ENCODE peak calls at places on chromosomes 1 and 21, in seven cellular contexts. L is nucleus accumbens; N is naive B cell; E is neural progenitor cell; Z is Caki2; P is GF-D8; X is effector CD4-positive, alpha-beta T cell. B is an unnamed sample.
A peak's percentile ranks its signal among the peaks of the same experiment; 100 is the strongest.

GRCh38 chr1:178540204-178540603 is 27.3 kb downstream of the TEX35 start:
- DNase-seq in Z (no peak), P (no peak), E (no peak), L (no peak), X (no peak), N (no peak), B (no peak)

GRCh38 chr1:42312576-42313212 is 22.3 kb downstream of the FOXJ3 start:
- DNase-seq in N (no peak), L (no peak), X (no peak), Z (no peak), E (no peak), P (no peak), B (no peak)

GRCh38 chr1:226548281-226549093 is at the start of gene STUM:
- DNase-seq in N (peak; percentile 21), L (no peak), Z (no peak), X (no peak), E (peak; percentile 81), P (no peak), B (peak; percentile 22)

GRCh38 chr21:38448619-38449186 is 49.6 kb downstream of the ERG start:
- DNase-seq in X (no peak), E (peak; percentile 86), N (no peak), L (no peak), Z (no peak), P (no peak), B (no peak)

GRCh38 chr1:7267493-7267892 is 482.2 kb downstream of the CAMTA1 start:
- DNase-seq in N (no peak), E (no peak), Z (peak; percentile 46), X (no peak), L (no peak), P (no peak), B (no peak)

GRCh38 chr1:225851810-225852209 is 30.4 kb downstream of the TMEM63A start:
- DNase-seq in E (no peak), L (no peak), N (peak; percentile 54), Z (no peak), X (no peak), P (peak; percentile 27), B (no peak)

GRCh38 chr1:201119206-201119814 is 7.1 kb upstream of the CACNA1S start:
- DNase-seq in P (no peak), E (peak; percentile 79), N (no peak), Z (no peak), X (peak; percentile 35), L (no peak), B (peak; percentile 66)

GRCh38 chr1:242240691-242241090 is 241.8 kb upstream of the MAP1LC3C start:
- DNase-seq in Z (no peak), N (no peak), X (no peak), P (no peak), E (no peak), L (no peak), B (peak; percentile 80)

GRCh38 chr1:82227286-82227685 is 426.6 kb downstream of the ADGRL2 start:
- DNase-seq in E (no peak), P (no peak), N (no peak), Z (no peak), L (no peak), X (no peak), B (no peak)

GRCh38 chr1:199522338-199522737 is 505.2 kb upstream of the NR5A2 start:
- DNase-seq in Z (no peak), P (no peak), L (no peak), E (no peak), X (no peak), N (no peak), B (no peak)

GRCh38 chr1:914891-915280 is 8.8 kb upstream of the SAMD11 start:
- DNase-seq in E (no peak), X (no peak), P (no peak), N (no peak), L (no peak), Z (no peak), B (peak; percentile 0)

GRCh38 chr1:169999357-169999756 is 75.1 kb downstream of the KIFAP3 start:
- DNase-seq in L (no peak), Z (peak; percentile 97), E (no peak), P (no peak), X (no peak), N (no peak), B (peak; percentile 68)

GRCh38 chr1:204435886-204436271 is 24.3 kb upstream of the PPP1R15B start:
- DNase-seq in E (no peak), X (no peak), P (no peak), L (no peak), N (no peak), Z (no peak), B (no peak)

GRCh38 chr1:79982218-79982617 is 975.7 kb upstream of the ADGRL4 start:
- DNase-seq in E (no peak), N (no peak), L (no peak), P (no peak), X (no peak), Z (no peak), B (no peak)

GRCh38 chr21:42567861-42568260 is 54.2 kb downstream of the SLC37A1 start:
- DNase-seq in L (no peak), P (no peak), E (no peak), N (no peak), X (no peak), Z (no peak), B (no peak)

GRCh38 chr1:16145988-16146887 is 9.6 kb downstream of the EPHA2 start:
- DNase-seq in E (peak; percentile 90), N (no peak), X (no peak), Z (peak; percentile 83), P (no peak), L (no peak), B (peak; percentile 71)

GRCh38 chr1:215228193-215228592 is 145.7 kb downstream of the KCNK2 start:
- DNase-seq in P (no peak), N (no peak), X (no peak), Z (no peak), E (no peak), L (no peak), B (no peak)

GRCh38 chr1:32612189-32612881 is 38.0 kb downstream of the ZBTB8OS start:
- DNase-seq in N (peak; percentile 38), P (no peak), E (peak; percentile 91), L (peak; percentile 50), Z (peak; percentile 79), X (peak; percentile 14), B (peak; percentile 89)

GRCh38 chr1:10640079-10640578 is 156.3 kb downstream of the CASZ1 start:
- DNase-seq in L (no peak), N (no peak), P (no peak), Z (no peak), E (peak; percentile 36), X (no peak), B (no peak)

GRCh38 chr1:61638296-61638695 is 86.6 kb downstream of the TM2D1 start:
- DNase-seq in N (no peak), X (no peak), L (no peak), P (no peak), E (no peak), Z (no peak), B (no peak)

GRCh38 chr1:9294440-9294773 is 1.7 kb downstream of the SPSB1 start:
- DNase-seq in Z (peak; percentile 71), X (no peak), N (no peak), L (no peak), P (no peak), E (no peak), B (no peak)

GRCh38 chr1:162548170-162548569 is 13.4 kb upstream of the UAP1 start:
- DNase-seq in X (no peak), E (no peak), N (no peak), L (no peak), Z (no peak), P (no peak), B (no peak)

GRCh38 chr1:5830771-5831599 is 161.2 kb downstream of the NPHP4 start:
- DNase-seq in X (no peak), P (no peak), L (no peak), Z (no peak), E (peak; percentile 90), N (no peak), B (no peak)

GRCh38 chr21:16013570-16013969 is 283.8 kb downstream of the USP25 start:
- DNase-seq in E (no peak), Z (no peak), X (no peak), L (no peak), N (no peak), P (no peak), B (no peak)

GRCh38 chr1:214305164-214305751 is 24.3 kb downstream of the SMYD2 start:
- DNase-seq in E (no peak), L (no peak), Z (no peak), N (no peak), P (no peak), X (no peak), B (no peak)

GRCh38 chr21:36079010-36079649 is 9.3 kb downstream of the CBR1 start:
- DNase-seq in Z (no peak), X (no peak), N (peak; percentile 37), P (peak; percentile 28), L (no peak), E (no peak), B (no peak)

GRCh38 chr1:10653370-10654125 is 142.9 kb downstream of the CASZ1 start:
- DNase-seq in P (no peak), X (no peak), L (no peak), N (no peak), Z (no peak), E (no peak), B (no peak)

GRCh38 chr1:6822530-6823359 is 37.5 kb downstream of the CAMTA1 start:
- DNase-seq in X (no peak), E (no peak), Z (no peak), L (no peak), N (no peak), P (no peak), B (peak; percentile 4)

GRCh38 chr1:153386500-153386901 is 4.4 kb downstream of the S100A8 start:
- DNase-seq in P (peak; percentile 96), N (no peak), E (no peak), Z (no peak), X (no peak), L (no peak), B (no peak)

GRCh38 chr1:230632273-230632873 is 9.9 kb upstream of the COG2 start:
- DNase-seq in Z (peak; percentile 37), X (no peak), P (no peak), L (no peak), E (peak; percentile 70), N (no peak), B (peak; percentile 77)

GRCh38 chr1:158075078-158075477 is 81.6 kb downstream of the KIRREL1 start:
- DNase-seq in X (no peak), L (no peak), Z (no peak), E (no peak), N (no peak), P (no peak), B (no peak)

GRCh38 chr1:43799656-43800629 is 92.6 kb downstream of the ST3GAL3 start:
- DNase-seq in P (no peak), E (peak; percentile 42), X (no peak), N (no peak), L (no peak), Z (no peak), B (no peak)

GRCh38 chr21:33640697-33641338 is 723 bp downstream of the CRYZL1 start:
- DNase-seq in Z (no peak), P (no peak), N (no peak), L (no peak), X (no peak), E (peak; percentile 43), B (no peak)

GRCh38 chr21:26800001-26800400 is 45.2 kb downstream of the ADAMTS1 start:
- DNase-seq in X (no peak), Z (no peak), L (no peak), N (no peak), E (no peak), P (no peak), B (no peak)

B was measured in HT-29.